ENCODE peak calls at places on chromosomes 3 and 15, in seven cellular contexts. Z is CD4-positive, CD25-positive, alpha-beta regulatory T cell; P is HFF-Myc; N is cardiac muscle cell; X is heart right ventricle; V is osteoblast; U is fibroblast of lung. J is an unnamed sample.

GRCh38 chr3:169545606-169546005 is 117.9 kb downstream of the MECOM start:
- DNase-seq in Z (no peak), X (no peak), V (no peak), U (no peak), P (no peak), N (peak), J (no peak)

GRCh38 chr3:160660899-160661298 is 16.1 kb upstream of the ARL14 start:
- DNase-seq in X (no peak), N (no peak), P (no peak), V (no peak), U (no peak), Z (no peak), J (no peak)

GRCh38 chr3:98823791-98824190 is 60.7 kb downstream of the ST3GAL6 start:
- DNase-seq in U (peak), N (no peak), V (peak), Z (no peak), X (no peak), P (no peak), J (no peak)

GRCh38 chr3:51813539-51813938 is 34.5 kb upstream of the IQCF6 start:
- DNase-seq in N (no peak), U (no peak), X (peak), P (no peak), Z (no peak), V (no peak), J (no peak)

GRCh38 chr15:61916104-61916503 is 144.1 kb downstream of the VPS13C start:
- DNase-seq in U (peak), X (no peak), V (peak), Z (no peak), N (no peak), P (peak), J (no peak)

GRCh38 chr3:160409812-160410610 is 10.6 kb downstream of the SMC4 start:
- DNase-seq in X (no peak), N (peak), V (no peak), P (no peak), U (peak), Z (no peak), J (no peak)

GRCh38 chr15:82398785-82399184 is 30.8 kb upstream of the GOLGA6L9 start:
- DNase-seq in Z (no peak), N (no peak), U (no peak), X (no peak), V (no peak), P (no peak), J (no peak)

GRCh38 chr3:107416886-107417285 is 39.6 kb downstream of the CCDC54 start:
- DNase-seq in Z (no peak), V (no peak), N (peak), X (no peak), U (peak), P (no peak), J (no peak)

GRCh38 chr3:480070-480469 is 283.5 kb downstream of the CHL1 start:
- DNase-seq in U (no peak), N (no peak), Z (no peak), V (no peak), X (no peak), P (no peak), J (no peak)

GRCh38 chr3:64441861-64442260 is 216.6 kb upstream of the PRICKLE2 start:
- DNase-seq in P (no peak), V (no peak), U (no peak), X (no peak), Z (no peak), N (no peak), J (no peak)

GRCh38 chr3:64445318-64446300 is 220.3 kb upstream of the PRICKLE2 start:
- DNase-seq in Z (no peak), N (peak), P (no peak), X (peak), U (peak), V (peak), J (peak)

GRCh38 chr3:64440498-64440897 is 215.2 kb upstream of the PRICKLE2 start:
- DNase-seq in Z (no peak), P (peak), V (peak), X (no peak), N (peak), U (peak), J (no peak)

GRCh38 chr3:64444619-64445317 is 219.5 kb upstream of the PRICKLE2 start:
- DNase-seq in Z (no peak), P (no peak), X (no peak), V (peak), N (no peak), U (no peak), J (peak)

DNA sequence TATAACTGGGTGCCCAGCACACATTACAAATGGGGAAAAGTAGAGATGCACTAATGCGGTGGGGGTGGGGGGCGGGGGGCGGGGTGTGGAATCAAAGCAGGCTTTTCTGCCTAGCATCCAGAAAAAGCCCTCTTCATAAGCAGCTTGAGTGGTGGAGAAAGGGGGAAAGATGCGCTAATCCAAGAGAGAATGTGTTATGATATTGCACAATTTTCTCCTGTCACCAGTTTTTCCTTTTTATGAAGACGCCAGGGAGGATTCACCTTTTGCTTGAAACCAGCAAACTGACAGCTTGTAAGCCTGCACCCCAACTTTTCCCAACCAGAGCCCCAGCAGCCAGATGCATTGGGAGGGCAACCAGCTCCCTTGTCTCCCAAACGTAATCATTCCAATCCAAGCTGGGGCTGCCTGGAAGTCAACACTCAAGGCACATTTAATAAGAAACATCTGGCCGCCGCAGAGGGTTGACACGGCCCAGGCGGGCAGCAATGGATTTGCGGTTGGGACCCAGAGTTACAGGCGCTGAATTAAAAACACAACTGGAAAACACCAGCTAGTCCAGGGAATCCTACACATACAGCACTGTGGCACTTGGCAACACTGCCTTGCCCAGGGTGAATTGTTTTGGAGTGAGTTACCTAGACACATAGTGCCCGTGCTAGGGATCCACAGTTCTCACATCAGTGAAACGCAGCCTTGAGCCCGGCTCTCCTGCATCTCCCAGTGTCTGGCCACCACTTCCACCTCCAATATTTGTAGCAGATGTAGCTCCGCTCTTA is 218.5 kb upstream of the PRICKLE2 start:
- DNase-seq in V (peak), X (peak), Z (no peak), U (peak), P (peak), N (peak), J (no peak)
- H3K4me3 ChIP-seq in V (peak), X (no peak), Z (no peak), U (peak), P (peak), N (no peak), J (no peak)

GRCh38 chr3:186775999-186776398 is 7.4 kb upstream of the EIF4A2 start:
- DNase-seq in Z (no peak), P (no peak), N (peak), V (peak), U (peak), X (no peak), J (no peak)

GRCh38 chr3:186772281-186772885 is 11.0 kb upstream of the EIF4A2 start:
- DNase-seq in U (no peak), V (peak), N (no peak), P (no peak), X (no peak), Z (no peak), J (no peak)

GRCh38 chr3:186772886-186773417 is 10.4 kb upstream of the EIF4A2 start:
- DNase-seq in N (peak), U (peak), X (peak), Z (peak), P (no peak), V (peak), J (no peak)
- H3K4me3 ChIP-seq in N (no peak), U (peak), X (peak), Z (peak), P (peak), V (peak), J (peak)

DNA sequence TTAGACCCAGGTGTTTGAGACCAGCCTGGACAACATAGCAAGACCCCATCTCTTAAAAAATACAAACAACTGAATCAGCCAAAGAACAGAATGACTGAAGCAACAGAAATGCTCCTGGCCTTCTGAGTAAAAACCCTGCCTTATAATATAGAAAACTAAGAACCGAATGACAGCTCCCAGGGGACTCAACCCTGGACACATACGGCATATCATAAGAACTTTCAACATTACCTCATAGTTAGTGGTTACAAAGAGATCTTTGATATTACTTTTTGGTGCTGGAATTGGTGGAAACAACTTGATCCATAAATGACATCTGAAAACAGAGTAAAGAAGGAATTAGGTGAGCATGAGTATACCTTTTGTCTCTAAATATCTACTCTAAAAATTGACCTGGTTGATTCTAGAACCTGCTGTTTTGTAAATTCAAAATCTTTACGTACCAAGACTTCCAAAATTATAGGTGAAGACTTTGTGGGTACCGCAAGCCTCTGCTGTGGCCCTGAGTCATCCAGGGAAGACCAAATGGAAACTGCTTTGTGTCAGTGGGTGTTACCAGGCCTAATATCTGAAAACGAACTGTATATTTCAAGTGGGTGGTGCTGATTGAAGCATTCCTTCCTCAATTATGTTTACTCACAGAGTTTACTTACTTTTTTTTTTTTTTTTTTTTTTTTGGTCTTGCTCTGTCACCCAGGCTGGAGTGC is 35.5 kb downstream of the IL5RA start:
- DNase-seq in Z (no peak), V (no peak), P (no peak), N (no peak), X (no peak), U (no peak), J (no peak)
- H3K4me3 ChIP-seq in Z (no peak), V (no peak), P (no peak), N (no peak), X (no peak), U (no peak), J (no peak)

GRCh38 chr15:40407343-40407990 is 1.9 kb downstream of the IVD start:
- DNase-seq in V (peak), X (no peak), N (no peak), Z (no peak), P (no peak), U (no peak), J (no peak)
- H3K4me3 ChIP-seq in V (no peak), X (no peak), N (no peak), Z (no peak), P (peak), U (no peak), J (no peak)

DNA sequence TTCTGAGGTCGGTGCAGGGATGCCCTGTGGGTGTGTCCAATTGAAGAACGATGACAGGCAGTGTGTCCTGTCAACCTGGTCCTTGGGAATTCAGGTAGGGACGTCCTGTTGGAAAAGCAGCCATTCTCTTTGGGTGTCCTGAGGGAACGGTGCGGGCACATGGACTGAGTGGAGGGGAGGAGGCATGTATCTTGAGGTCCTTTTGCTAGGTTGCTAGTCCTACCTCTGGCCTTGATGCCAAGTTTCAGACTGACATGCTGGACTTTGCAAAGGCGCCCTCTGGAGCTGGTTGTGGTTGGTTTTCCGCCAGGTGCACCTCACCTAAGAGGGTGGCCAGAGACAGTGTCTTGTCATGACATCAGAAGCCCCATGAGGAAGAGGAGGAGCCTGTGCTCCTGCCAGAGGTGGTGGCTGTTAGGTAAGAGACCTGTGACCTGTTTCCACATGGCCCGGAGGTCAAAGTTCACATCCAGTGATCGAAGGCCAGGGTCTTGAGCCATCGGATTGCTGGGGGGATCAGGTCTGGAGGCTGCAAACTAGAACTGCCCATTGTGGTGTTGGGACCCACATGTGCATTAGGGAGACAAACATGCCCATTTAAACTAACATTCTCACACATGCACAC is 106.3 kb downstream of the SNRPN start:
- DNase-seq in P (no peak), U (no peak), X (no peak), Z (no peak), N (no peak), V (peak), J (no peak)
- H3K4me3 ChIP-seq in P (no peak), U (no peak), X (no peak), Z (no peak), N (no peak), V (no peak), J (no peak)

J was measured in Caco-2.